ENCODE peak calls at places on chromosome 15, in four cellular contexts. One of them, this sample, is unnamed.

GRCh38 chr15:83769411-83769960 is 115.6 kb downstream of the ADAMTSL3 start:
- DNase-seq in thoracic aorta: no peak
- DNase-seq in nephron progenitor cell: no peak
- DNase-seq in stimulated activated CD8-positive, alpha-beta memory T cell treated with anti-CD3 and anti-CD28 coated beads, Interleukin-4, amount 100 ng/mL, for 24 hours: no peak
- DNase-seq in this sample: no peak

GRCh38 chr15:94731286-94731685 is 499.9 kb downstream of the MCTP2 start:
- DNase-seq in thoracic aorta: no peak
- DNase-seq in nephron progenitor cell: no peak
- DNase-seq in stimulated activated CD8-positive, alpha-beta memory T cell treated with anti-CD3 and anti-CD28 coated beads, Interleukin-4, amount 100 ng/mL, for 24 hours: no peak
- DNase-seq in this sample: no peak

GRCh38 chr15:59087731-59088130 is 17.2 kb upstream of the CCNB2 start:
- DNase-seq in thoracic aorta: no peak
- DNase-seq in nephron progenitor cell: no peak
- DNase-seq in stimulated activated CD8-positive, alpha-beta memory T cell treated with anti-CD3 and anti-CD28 coated beads, Interleukin-4, amount 100 ng/mL, for 24 hours: no peak
- DNase-seq in this sample: no peak

GRCh38 chr15:65083262-65083701 is 6.7 kb downstream of the KBTBD13 start:
- DNase-seq in thoracic aorta: no peak
- DNase-seq in nephron progenitor cell: peak; percentile 45
- DNase-seq in stimulated activated CD8-positive, alpha-beta memory T cell treated with anti-CD3 and anti-CD28 coated beads, Interleukin-4, amount 100 ng/mL, for 24 hours: no peak
- DNase-seq in this sample: peak; percentile 92

GRCh38 chr15:100728371-100729201 is 126.2 kb downstream of the ASB7 start:
- DNase-seq in thoracic aorta: no peak
- DNase-seq in nephron progenitor cell: no peak
- DNase-seq in stimulated activated CD8-positive, alpha-beta memory T cell treated with anti-CD3 and anti-CD28 coated beads, Interleukin-4, amount 100 ng/mL, for 24 hours: no peak
- DNase-seq in this sample: no peak

GRCh38 chr15:47616876-47617275 is 100.4 kb upstream of the SEMA6D start:
- DNase-seq in thoracic aorta: no peak
- DNase-seq in nephron progenitor cell: no peak
- DNase-seq in stimulated activated CD8-positive, alpha-beta memory T cell treated with anti-CD3 and anti-CD28 coated beads, Interleukin-4, amount 100 ng/mL, for 24 hours: no peak
- DNase-seq in this sample: no peak

GRCh38 chr15:47819158-47819557 is 101.9 kb downstream of the SEMA6D start:
- DNase-seq in thoracic aorta: no peak
- DNase-seq in nephron progenitor cell: no peak
- DNase-seq in stimulated activated CD8-positive, alpha-beta memory T cell treated with anti-CD3 and anti-CD28 coated beads, Interleukin-4, amount 100 ng/mL, for 24 hours: no peak
- DNase-seq in this sample: no peak

GRCh38 chr15:58469432-58470353 is 37.9 kb downstream of the LIPC start:
- DNase-seq in thoracic aorta: no peak
- DNase-seq in nephron progenitor cell: no peak
- DNase-seq in stimulated activated CD8-positive, alpha-beta memory T cell treated with anti-CD3 and anti-CD28 coated beads, Interleukin-4, amount 100 ng/mL, for 24 hours: no peak
- DNase-seq in this sample: peak; percentile 30

GRCh38 chr15:33145447-33145846 is 49.1 kb downstream of the FMN1 start:
- DNase-seq in thoracic aorta: no peak
- DNase-seq in nephron progenitor cell: no peak
- DNase-seq in stimulated activated CD8-positive, alpha-beta memory T cell treated with anti-CD3 and anti-CD28 coated beads, Interleukin-4, amount 100 ng/mL, for 24 hours: no peak
- DNase-seq in this sample: no peak

GRCh38 chr15:77838595-77838994 is 205.9 kb upstream of the LINGO1 start:
- DNase-seq in thoracic aorta: no peak
- DNase-seq in nephron progenitor cell: no peak
- DNase-seq in stimulated activated CD8-positive, alpha-beta memory T cell treated with anti-CD3 and anti-CD28 coated beads, Interleukin-4, amount 100 ng/mL, for 24 hours: no peak
- DNase-seq in this sample: no peak

GRCh38 chr15:99635794-99636193 is 70.0 kb downstream of the MEF2A start:
- DNase-seq in thoracic aorta: no peak
- DNase-seq in nephron progenitor cell: no peak
- DNase-seq in stimulated activated CD8-positive, alpha-beta memory T cell treated with anti-CD3 and anti-CD28 coated beads, Interleukin-4, amount 100 ng/mL, for 24 hours: no peak
- DNase-seq in this sample: no peak

GRCh38 chr15:99925661-99926461 is 192.6 kb upstream of the LYSMD4 start:
- DNase-seq in thoracic aorta: no peak
- DNase-seq in nephron progenitor cell: peak; percentile 41
- DNase-seq in stimulated activated CD8-positive, alpha-beta memory T cell treated with anti-CD3 and anti-CD28 coated beads, Interleukin-4, amount 100 ng/mL, for 24 hours: peak; percentile 61
- DNase-seq in this sample: peak; percentile 54

GRCh38 chr15:51731549-51732267 is 5.7 kb downstream of the LYSMD2 start:
- DNase-seq in thoracic aorta: no peak
- DNase-seq in nephron progenitor cell: no peak
- DNase-seq in stimulated activated CD8-positive, alpha-beta memory T cell treated with anti-CD3 and anti-CD28 coated beads, Interleukin-4, amount 100 ng/mL, for 24 hours: no peak
- DNase-seq in this sample: no peak

GRCh38 chr15:29103825-29104565 is 165.6 kb downstream of the NSMCE3 start:
- DNase-seq in thoracic aorta: no peak
- DNase-seq in nephron progenitor cell: peak; percentile 91
- DNase-seq in stimulated activated CD8-positive, alpha-beta memory T cell treated with anti-CD3 and anti-CD28 coated beads, Interleukin-4, amount 100 ng/mL, for 24 hours: peak; percentile 38
- DNase-seq in this sample: peak; percentile 95

GRCh38 chr15:95912728-95913127 is 417.8 kb upstream of the NR2F2 start:
- DNase-seq in thoracic aorta: no peak
- DNase-seq in nephron progenitor cell: no peak
- DNase-seq in stimulated activated CD8-positive, alpha-beta memory T cell treated with anti-CD3 and anti-CD28 coated beads, Interleukin-4, amount 100 ng/mL, for 24 hours: no peak
- DNase-seq in this sample: no peak

GRCh38 chr15:31478781-31479221 is 152.2 kb downstream of the KLF13 start:
- DNase-seq in thoracic aorta: no peak
- DNase-seq in nephron progenitor cell: no peak
- DNase-seq in stimulated activated CD8-positive, alpha-beta memory T cell treated with anti-CD3 and anti-CD28 coated beads, Interleukin-4, amount 100 ng/mL, for 24 hours: no peak
- DNase-seq in this sample: no peak

GRCh38 chr15:50028323-50028722 is 90.7 kb downstream of the ATP8B4 start:
- DNase-seq in thoracic aorta: no peak
- DNase-seq in nephron progenitor cell: no peak
- DNase-seq in stimulated activated CD8-positive, alpha-beta memory T cell treated with anti-CD3 and anti-CD28 coated beads, Interleukin-4, amount 100 ng/mL, for 24 hours: no peak
- DNase-seq in this sample: no peak

GRCh38 chr15:96330450-96331140 is at the start of gene NR2F2:
- DNase-seq in thoracic aorta: peak; percentile 83
- DNase-seq in nephron progenitor cell: peak; percentile 94
- DNase-seq in stimulated activated CD8-positive, alpha-beta memory T cell treated with anti-CD3 and anti-CD28 coated beads, Interleukin-4, amount 100 ng/mL, for 24 hours: peak; percentile 33
- DNase-seq in this sample: peak; percentile 100

GRCh38 chr15:29276366-29276765 is 6.7 kb upstream of the NSMCE3 start:
- DNase-seq in thoracic aorta: no peak
- DNase-seq in nephron progenitor cell: no peak
- DNase-seq in stimulated activated CD8-positive, alpha-beta memory T cell treated with anti-CD3 and anti-CD28 coated beads, Interleukin-4, amount 100 ng/mL, for 24 hours: no peak
- DNase-seq in this sample: no peak

GRCh38 chr15:43067717-43068461 is 37.9 kb downstream of the UBR1 start:
- DNase-seq in thoracic aorta: no peak
- DNase-seq in nephron progenitor cell: no peak
- DNase-seq in stimulated activated CD8-positive, alpha-beta memory T cell treated with anti-CD3 and anti-CD28 coated beads, Interleukin-4, amount 100 ng/mL, for 24 hours: no peak
- DNase-seq in this sample: no peak

GRCh38 chr15:57118013-57118799 is 199.8 kb downstream of the TCF12 start:
- DNase-seq in thoracic aorta: no peak
- DNase-seq in nephron progenitor cell: no peak
- DNase-seq in stimulated activated CD8-positive, alpha-beta memory T cell treated with anti-CD3 and anti-CD28 coated beads, Interleukin-4, amount 100 ng/mL, for 24 hours: no peak
- DNase-seq in this sample: no peak

GRCh38 chr15:66603301-66604179 is 37.7 kb upstream of the LCTL start:
- DNase-seq in thoracic aorta: peak; percentile 10
- DNase-seq in nephron progenitor cell: peak; percentile 86
- DNase-seq in stimulated activated CD8-positive, alpha-beta memory T cell treated with anti-CD3 and anti-CD28 coated beads, Interleukin-4, amount 100 ng/mL, for 24 hours: peak; percentile 43
- DNase-seq in this sample: peak; percentile 91

GRCh38 chr15:71708052-71708432 is 102.3 kb upstream of the NR2E3 start:
- DNase-seq in thoracic aorta: no peak
- DNase-seq in nephron progenitor cell: no peak
- DNase-seq in stimulated activated CD8-positive, alpha-beta memory T cell treated with anti-CD3 and anti-CD28 coated beads, Interleukin-4, amount 100 ng/mL, for 24 hours: no peak
- DNase-seq in this sample: no peak

GRCh38 chr15:45585069-45585468 is 2.1 kb upstream of the BLOC1S6 start:
- DNase-seq in thoracic aorta: no peak
- DNase-seq in nephron progenitor cell: no peak
- DNase-seq in stimulated activated CD8-positive, alpha-beta memory T cell treated with anti-CD3 and anti-CD28 coated beads, Interleukin-4, amount 100 ng/mL, for 24 hours: no peak
- DNase-seq in this sample: no peak

GRCh38 chr15:94478763-94479162 is 247.4 kb downstream of the MCTP2 start:
- DNase-seq in thoracic aorta: no peak
- DNase-seq in nephron progenitor cell: peak; percentile 59
- DNase-seq in stimulated activated CD8-positive, alpha-beta memory T cell treated with anti-CD3 and anti-CD28 coated beads, Interleukin-4, amount 100 ng/mL, for 24 hours: no peak
- DNase-seq in this sample: no peak

GRCh38 chr15:90482124-90483011 is 47.4 kb upstream of the CRTC3 start:
- DNase-seq in thoracic aorta: no peak
- DNase-seq in nephron progenitor cell: peak; percentile 48
- DNase-seq in stimulated activated CD8-positive, alpha-beta memory T cell treated with anti-CD3 and anti-CD28 coated beads, Interleukin-4, amount 100 ng/mL, for 24 hours: no peak
- DNase-seq in this sample: peak; percentile 59

GRCh38 chr15:85327820-85328219 is 52.6 kb upstream of the AKAP13 start:
- DNase-seq in thoracic aorta: no peak
- DNase-seq in nephron progenitor cell: no peak
- DNase-seq in stimulated activated CD8-positive, alpha-beta memory T cell treated with anti-CD3 and anti-CD28 coated beads, Interleukin-4, amount 100 ng/mL, for 24 hours: no peak
- DNase-seq in this sample: no peak

GRCh38 chr15:33587773-33588172 is 277.0 kb downstream of the RYR3 start:
- DNase-seq in thoracic aorta: no peak
- DNase-seq in nephron progenitor cell: no peak
- DNase-seq in stimulated activated CD8-positive, alpha-beta memory T cell treated with anti-CD3 and anti-CD28 coated beads, Interleukin-4, amount 100 ng/mL, for 24 hours: no peak
- DNase-seq in this sample: no peak